ENCODE peak calls at places on chromosome 12, in eight cellular contexts. L, I, N, G, Q, B, X and S are unnamed samples.

GRCh38 chr12:95541436-95541835 is 9.8 kb downstream of the USP44 start:
- DNase-seq in N (no peak), I (no peak), X (no peak), B (no peak), L (no peak), Q (no peak), G (no peak), S (no peak)

GRCh38 chr12:94586589-94587259 is 63.6 kb downstream of the TMCC3 start:
- DNase-seq in Q (no peak), X (no peak), N (no peak), B (no peak), I (no peak), G (no peak), L (no peak), S (no peak)

GRCh38 chr12:116121453-116121871 is 156.0 kb downstream of the MED13L start:
- DNase-seq in N (no peak), Q (no peak), X (no peak), G (no peak), I (no peak), L (no peak), B (no peak), S (no peak)

GRCh38 chr12:106118-106561 is 39.6 kb downstream of the IQSEC3 start:
- DNase-seq in X (no peak), N (peak), Q (peak), L (no peak), I (no peak), B (peak), G (no peak), S (no peak)

GRCh38 chr12:11697670-11698387 is 48.4 kb downstream of the ETV6 start:
- DNase-seq in X (no peak), G (no peak), Q (no peak), I (no peak), B (no peak), L (no peak), N (no peak), S (no peak)

GRCh38 chr12:13229504-13229903 is 33.0 kb downstream of the EMP1 start:
- DNase-seq in B (no peak), Q (peak), I (no peak), G (no peak), N (no peak), L (no peak), X (no peak), S (no peak)

GRCh38 chr12:59181378-59181777 is 261.1 kb upstream of the LRIG3 start:
- DNase-seq in Q (no peak), X (no peak), B (no peak), L (no peak), I (no peak), N (no peak), G (no peak), S (no peak)

GRCh38 chr12:14691560-14691959 is 4.8 kb downstream of the GUCY2C start:
- DNase-seq in B (no peak), L (peak), I (peak), G (peak), X (peak), N (peak), Q (no peak), S (no peak)

GRCh38 chr12:754871-755562 is 2.6 kb downstream of the WNK1 start:
- DNase-seq in B (no peak), I (no peak), G (no peak), Q (peak), N (no peak), X (peak), L (no peak), S (peak)

GRCh38 chr12:117835113-117835512 is 133.7 kb downstream of the KSR2 start:
- DNase-seq in G (no peak), L (no peak), I (no peak), X (no peak), N (peak), B (no peak), Q (no peak), S (no peak)

GRCh38 chr12:65327207-65328076 is 49.0 kb downstream of the MSRB3 start:
- DNase-seq in L (no peak), X (no peak), G (peak), Q (no peak), N (peak), B (no peak), I (no peak), S (no peak)

GRCh38 chr12:12539411-12539810 is 23.3 kb downstream of the DUSP16 start:
- DNase-seq in Q (peak), I (no peak), N (no peak), L (no peak), X (no peak), G (no peak), B (no peak), S (no peak)

GRCh38 chr12:79547735-79548347 is 142.9 kb downstream of the PAWR start:
- DNase-seq in L (peak), X (peak), G (peak), Q (peak), B (peak), I (no peak), N (no peak), S (peak)

GRCh38 chr12:95522692-95523091 is 28.6 kb downstream of the USP44 start:
- DNase-seq in B (no peak), I (no peak), N (no peak), L (no peak), G (no peak), X (no peak), Q (no peak), S (no peak)

GRCh38 chr12:98828802-98829600 is 183.9 kb downstream of the APAF1 start:
- DNase-seq in X (no peak), G (no peak), B (no peak), L (no peak), I (no peak), Q (peak), N (no peak), S (no peak)

GRCh38 chr12:47980172-47980571 is 16.8 kb downstream of the TMEM106C start:
- DNase-seq in N (no peak), I (no peak), X (no peak), Q (no peak), L (no peak), G (no peak), B (no peak), S (no peak)

GRCh38 chr12:103947871-103948555 is 17.7 kb upstream of the TDG start:
- DNase-seq in Q (no peak), L (no peak), X (no peak), B (no peak), G (no peak), I (no peak), N (no peak), S (no peak)

GRCh38 chr12:103944964-103945363 is 14.8 kb downstream of the HSP90B1 start:
- DNase-seq in G (no peak), Q (no peak), I (no peak), N (no peak), X (no peak), B (no peak), L (no peak), S (no peak)

GRCh38 chr12:103952497-103952896 is 13.2 kb upstream of the TDG start:
- DNase-seq in N (no peak), I (no peak), L (no peak), Q (no peak), G (no peak), B (no peak), X (no peak), S (no peak)

DNA sequence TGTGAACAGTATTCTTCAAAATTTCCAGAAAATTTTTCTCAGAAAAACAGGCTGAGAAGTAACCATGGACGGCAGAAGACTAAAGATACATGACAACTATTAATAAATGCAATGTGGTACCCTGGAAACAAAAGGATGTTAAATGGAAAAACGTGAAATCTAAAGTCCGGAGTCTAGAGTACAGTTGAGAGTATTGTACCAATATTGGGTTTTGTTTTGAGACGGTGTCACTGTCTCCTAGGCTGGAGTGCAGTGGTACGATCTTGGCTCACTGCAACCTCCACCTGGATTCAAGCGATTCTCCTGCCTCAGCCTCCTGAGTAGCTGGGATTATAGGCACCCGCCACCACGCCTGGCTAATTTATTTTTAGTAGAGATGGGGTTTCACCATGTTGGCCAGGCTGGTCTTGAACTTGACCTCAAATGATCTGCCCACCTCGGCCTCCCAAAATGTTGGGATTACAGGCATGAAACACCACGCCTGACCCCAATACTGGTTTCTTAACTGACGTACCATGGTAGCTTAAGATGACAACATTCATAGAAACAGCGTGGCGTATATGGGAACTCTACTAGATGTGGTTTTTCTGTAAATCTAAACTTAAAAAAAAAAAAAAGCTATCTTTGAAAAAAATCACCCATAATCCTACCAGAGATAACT is 16.8 kb upstream of the TDG start:
- DNase-seq in I (no peak), N (no peak), X (no peak), Q (no peak), B (no peak), L (no peak), G (no peak), S (no peak)
- TF ChIP-seq POLR2A in I (no peak), N (no peak), X (no peak), Q (no peak), B (no peak), L (no peak), G (no peak), S (no peak)

DNA sequence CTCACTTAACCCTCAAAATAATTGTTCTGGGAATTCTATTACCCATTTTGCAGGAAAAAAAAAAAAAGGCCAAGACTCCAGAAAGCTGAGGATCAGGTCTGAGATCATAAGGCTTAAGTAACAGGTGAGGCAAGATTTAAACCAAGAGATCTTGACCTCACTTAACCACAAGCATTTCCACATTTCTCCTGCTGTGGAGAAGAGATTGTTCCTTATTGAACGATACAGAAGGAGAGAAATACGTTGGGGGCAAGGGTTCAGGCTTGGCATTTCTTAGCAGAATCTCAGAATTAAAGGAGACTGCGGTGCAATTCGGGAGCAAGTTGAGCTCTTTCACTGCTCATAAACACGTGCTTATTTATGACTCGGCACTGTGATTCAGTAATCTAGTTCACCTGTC is 885.3 kb upstream of the TMEM132C start:
- DNase-seq in L (no peak), I (no peak), X (no peak), Q (no peak), G (no peak), N (no peak), B (no peak), S (no peak)
- TF ChIP-seq POLR2A in L (no peak), I (no peak), X (no peak), Q (no peak), G (no peak), N (no peak), B (no peak), S (no peak)

DNA sequence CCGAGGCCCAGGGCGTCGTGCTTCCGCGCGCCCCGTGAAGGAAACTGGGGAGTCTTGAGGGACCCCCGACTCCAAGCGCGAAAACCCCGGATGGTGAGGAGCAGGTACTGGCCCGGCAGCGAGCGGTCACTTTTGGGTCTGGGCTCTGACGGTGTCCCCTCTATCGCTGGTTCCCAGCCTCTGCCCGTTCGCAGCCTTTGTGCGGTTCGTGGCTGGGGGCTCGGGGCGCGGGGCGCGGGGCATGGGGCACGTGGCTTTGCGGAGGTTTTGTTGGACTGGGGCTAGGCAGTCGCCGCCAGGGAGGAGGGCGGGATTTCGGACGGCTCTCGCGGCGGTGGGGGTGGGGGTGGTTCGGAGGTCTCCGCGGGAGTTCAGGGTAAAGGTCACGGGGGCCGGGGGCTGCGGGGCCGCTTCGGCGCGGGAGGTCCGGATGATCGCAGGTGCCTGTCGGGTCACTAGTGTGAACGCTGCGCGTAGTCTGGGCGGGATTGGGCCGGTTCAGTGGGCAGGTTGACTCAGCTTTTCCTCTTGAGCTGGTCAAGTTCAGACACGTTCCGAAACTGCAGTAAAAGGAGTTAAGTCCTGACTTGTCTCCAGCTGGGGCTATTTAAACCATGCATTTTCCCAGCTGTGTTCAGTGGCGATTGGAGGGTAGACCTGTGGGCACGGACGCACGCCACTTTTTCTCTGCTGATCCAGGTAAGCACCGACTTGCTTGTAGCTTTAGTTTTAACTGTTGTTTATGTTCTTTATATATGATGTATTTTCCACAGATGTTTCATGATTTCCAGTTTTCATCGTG is 612 bp downstream of the MDM2 start:
- DNase-seq in Q (peak), X (peak), B (peak), I (peak), N (peak), G (peak), L (peak), S (peak)
- TF ChIP-seq POLR2A in Q (peak), X (no peak), B (no peak), I (no peak), N (no peak), G (peak), L (peak), S (peak)

DNA sequence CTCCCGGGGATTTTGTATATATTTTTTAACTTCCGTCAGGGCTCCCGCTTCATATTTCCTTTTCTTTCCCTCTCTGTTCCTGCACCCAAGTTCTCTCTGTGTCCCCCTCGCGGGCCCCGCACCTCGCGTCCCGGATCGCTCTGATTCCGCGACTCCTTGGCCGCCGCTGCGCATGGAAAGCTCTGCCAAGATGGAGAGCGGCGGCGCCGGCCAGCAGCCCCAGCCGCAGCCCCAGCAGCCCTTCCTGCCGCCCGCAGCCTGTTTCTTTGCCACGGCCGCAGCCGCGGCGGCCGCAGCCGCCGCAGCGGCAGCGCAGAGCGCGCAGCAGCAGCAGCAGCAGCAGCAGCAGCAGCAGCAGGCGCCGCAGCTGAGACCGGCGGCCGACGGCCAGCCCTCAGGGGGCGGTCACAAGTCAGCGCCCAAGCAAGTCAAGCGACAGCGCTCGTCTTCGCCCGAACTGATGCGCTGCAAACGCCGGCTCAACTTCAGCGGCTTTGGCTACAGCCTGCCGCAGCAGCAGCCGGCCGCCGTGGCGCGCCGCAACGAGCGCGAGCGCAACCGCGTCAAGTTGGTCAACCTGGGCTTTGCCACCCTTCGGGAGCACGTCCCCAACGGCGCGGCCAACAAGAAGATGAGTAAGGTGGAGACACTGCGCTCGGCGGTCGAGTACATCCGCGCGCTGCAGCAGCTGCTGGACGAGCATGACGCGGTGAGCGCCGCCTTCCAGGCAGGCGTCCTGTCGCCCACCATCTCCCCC is 777 bp downstream of the ASCL1 start:
- DNase-seq in N (no peak), Q (peak), I (no peak), X (no peak), G (no peak), B (no peak), L (peak), S (no peak)
- TF ChIP-seq POLR2A in N (no peak), Q (no peak), I (no peak), X (no peak), G (no peak), B (no peak), L (no peak), S (no peak)

GRCh38 chr12:112192475-112192874 is 67.1 kb downstream of the TRAFD1 start:
- DNase-seq in Q (no peak), I (no peak), L (no peak), X (no peak), G (no peak), B (no peak), N (no peak), S (no peak)
- TF ChIP-seq POLR2A in Q (no peak), I (no peak), L (no peak), X (no peak), G (no peak), B (no peak), N (no peak), S (no peak)

GRCh38 chr12:2613674-2614073 is 181.1 kb upstream of the FKBP4 start:
- DNase-seq in Q (peak), I (no peak), X (peak), L (no peak), B (peak), N (peak), G (no peak), S (peak)
- TF ChIP-seq POLR2A in Q (no peak), I (no peak), X (no peak), L (no peak), B (no peak), N (no peak), G (no peak), S (no peak)

DNA sequence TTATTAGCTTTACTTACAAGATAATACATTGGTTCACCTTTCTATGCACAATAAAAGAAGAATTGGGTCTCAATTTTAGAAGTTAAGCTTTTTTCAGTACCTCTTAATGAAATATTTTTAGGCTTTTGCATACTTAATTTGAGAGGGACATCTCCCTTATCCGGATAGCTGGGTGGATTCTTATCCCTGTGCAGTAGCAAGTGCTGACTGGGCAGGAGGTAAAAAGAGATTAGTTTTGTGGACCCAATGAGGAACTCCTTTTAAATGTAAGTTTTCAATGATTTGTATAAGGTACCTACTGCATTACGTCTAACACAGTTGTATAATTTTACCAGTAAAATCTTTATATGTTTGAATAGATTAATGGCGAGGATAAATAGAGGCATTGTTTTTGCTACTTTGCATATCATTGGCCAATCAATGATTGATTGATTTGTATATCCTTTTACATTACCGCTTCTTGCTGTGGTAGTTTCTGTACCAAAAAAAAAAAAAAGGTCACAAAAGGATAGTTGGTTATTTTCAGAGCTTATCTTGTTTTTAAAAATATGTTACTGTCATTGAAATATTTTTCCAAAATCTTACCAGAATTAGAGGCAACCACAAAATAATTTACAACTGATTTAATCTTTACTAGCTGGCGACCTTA is 2.2 kb downstream of the CPSF6 start:
- DNase-seq in L (no peak), G (no peak), B (no peak), X (peak), N (no peak), Q (no peak), I (no peak), S (no peak)
- TF ChIP-seq POLR2A in L (no peak), G (no peak), B (no peak), X (no peak), N (no peak), Q (no peak), I (no peak), S (no peak)

DNA sequence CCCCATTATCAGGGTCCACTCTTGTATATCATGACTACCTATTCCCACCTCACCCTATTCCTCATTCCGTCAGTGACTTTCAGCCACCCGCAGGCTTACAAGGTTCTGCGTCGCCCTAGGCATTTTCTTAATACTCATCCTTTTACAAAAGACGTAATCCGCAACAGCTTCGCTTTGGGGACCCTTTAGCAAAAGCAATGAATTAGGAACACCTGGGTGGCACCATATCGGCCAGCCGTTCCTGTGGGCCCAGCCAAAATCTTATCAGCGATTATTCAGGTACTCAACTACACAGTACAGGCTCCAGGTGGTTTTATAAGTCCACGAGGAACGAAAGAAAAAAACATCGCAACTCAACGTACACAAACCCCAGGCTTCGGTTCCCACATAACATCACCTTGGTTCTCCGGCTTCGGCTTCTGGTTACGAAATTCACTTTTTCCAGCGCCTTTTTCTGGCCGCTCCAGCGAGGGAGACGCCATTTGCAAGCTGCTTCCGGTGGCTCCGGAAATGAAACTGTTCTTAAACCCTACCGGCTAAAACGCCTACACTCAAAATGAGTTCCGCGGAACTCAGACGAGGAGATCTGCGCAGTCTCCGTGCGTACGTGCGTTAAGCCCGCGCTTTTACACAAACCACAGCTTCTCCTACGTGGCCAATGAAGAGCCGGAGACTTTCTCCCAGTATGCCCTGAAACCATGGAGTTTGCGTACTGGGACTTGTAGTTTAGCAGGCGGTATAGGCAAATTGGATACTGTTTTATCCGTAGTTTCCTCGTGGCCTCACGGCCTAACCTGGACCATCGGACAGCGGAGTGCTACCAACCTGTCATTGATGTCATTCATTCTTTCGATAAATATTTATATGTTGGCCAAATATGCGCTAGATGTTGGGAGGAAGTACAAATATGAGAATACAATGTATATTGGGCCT is at the start of gene KRR1:
- DNase-seq in Q (peak), I (peak), X (peak), B (peak), G (peak), L (peak), N (peak), S (peak)
- TF ChIP-seq POLR2A in Q (peak), I (no peak), X (peak), B (peak), G (no peak), L (peak), N (peak), S (peak)